ENCODE peak calls at places on chromosomes 7 and 10, in four cellular contexts. G is GM23338, W is H9, O is germinal center. B is an unnamed sample.

GRCh38 chr7:74429153-74429747 is 24.5 kb upstream of the GTF2IRD1 start:
- DNase-seq in G (peak), W (peak), O (no peak), B (no peak)

GRCh38 chr10:71661942-71662341 is 57.6 kb downstream of the C10orf105 start:
- DNase-seq in G (no peak), W (no peak), O (no peak), B (no peak)

GRCh38 chr7:112821345-112821744 is 31.2 kb upstream of the TMEM168 start:
- DNase-seq in G (no peak), W (no peak), O (no peak), B (no peak)

GRCh38 chr10:124430077-124430476 is 11.4 kb upstream of the OAT start:
- DNase-seq in G (no peak), W (no peak), O (no peak), B (no peak)

GRCh38 chr10:127468632-127469031 is 80.5 kb upstream of the NPS start:
- DNase-seq in G (no peak), W (no peak), O (no peak), B (no peak)

GRCh38 chr10:85624511-85624910 is 742.1 kb downstream of the GRID1 start:
- DNase-seq in G (no peak), W (no peak), O (no peak), B (no peak)

GRCh38 chr10:103415581-103415980 is 19.2 kb downstream of the PDCD11 start:
- DNase-seq in G (no peak), W (no peak), O (no peak), B (no peak)

GRCh38 chr10:97153276-97153850 is 32.4 kb downstream of the SLIT1 start:
- DNase-seq in G (no peak), W (no peak), O (no peak), B (no peak)

GRCh38 chr7:29116361-29116760 is 30.0 kb downstream of the CPVL start:
- DNase-seq in G (no peak), W (no peak), O (no peak), B (no peak)

GRCh38 chr10:37856881-37857286 is 526 bp downstream of the ZNF248 start:
- DNase-seq in G (peak), W (no peak), O (peak), B (peak)

GRCh38 chr10:21284301-21284700 is 241.2 kb downstream of the SKIDA1 start:
- DNase-seq in G (no peak), W (no peak), O (no peak), B (no peak)

GRCh38 chr10:79420974-79421688 is 24.3 kb downstream of the ZCCHC24 start:
- DNase-seq in G (no peak), W (no peak), O (no peak), B (no peak)

GRCh38 chr10:97922378-97922758 is 72.7 kb downstream of the GOLGA7B start:
- DNase-seq in G (no peak), W (no peak), O (no peak), B (no peak)

GRCh38 chr10:86644412-86645110 is 9.8 kb upstream of the OPN4 start:
- DNase-seq in G (no peak), W (peak), O (no peak), B (peak)

GRCh38 chr10:60643874-60644273 is 134.4 kb upstream of the CDK1 start:
- DNase-seq in G (no peak), W (no peak), O (no peak), B (no peak)

GRCh38 chr7:138937484-138937883 is 43.7 kb downstream of the KIAA1549 start:
- DNase-seq in G (no peak), W (no peak), O (no peak), B (no peak)

GRCh38 chr7:68821846-68822245 is 776.4 kb upstream of the AUTS2 start:
- DNase-seq in G (no peak), W (no peak), O (no peak), B (no peak)